ENCODE peak calls at places on chromosomes 1 and 21, in seven cellular contexts. F is neural crest cell, D is left ventricle myocardium inferior, K is body of pancreas, S is dorsolateral prefrontal cortex, E is fibroblast of lung, B is right lobe of liver. T is an unnamed sample.

GRCh38 chr1:38451541-38451993 is 405.0 kb upstream of the POU3F1 start:
- DNase-seq in F (no peak), K (no peak), S (peak), E (no peak), B (no peak), D (no peak), T (no peak)

GRCh38 chr1:108199231-108199657 is 899 bp downstream of the SLC25A24 start:
- DNase-seq in S (no peak), B (no peak), K (no peak), E (peak), F (no peak), D (no peak), T (peak)

GRCh38 chr21:39377444-39378050 is 28.7 kb upstream of the HMGN1 start:
- DNase-seq in F (no peak), K (no peak), S (no peak), B (no peak), D (no peak), E (no peak), T (no peak)

GRCh38 chr21:32253215-32253641 is 25.6 kb downstream of the MIS18A start:
- DNase-seq in F (no peak), S (no peak), E (peak), B (no peak), K (peak), D (peak), T (no peak)

GRCh38 chr1:113007706-113008364 is 51.8 kb upstream of the SLC16A1 start:
- DNase-seq in F (no peak), E (no peak), B (no peak), K (no peak), S (no peak), D (no peak), T (no peak)

GRCh38 chr1:51660570-51660969 is 43.7 kb downstream of the OSBPL9 start:
- DNase-seq in E (no peak), B (no peak), K (no peak), D (no peak), F (no peak), S (no peak), T (no peak)

GRCh38 chr1:17010601-17011438 is 908 bp downstream of the ATP13A2 start:
- DNase-seq in K (peak), D (peak), E (peak), B (peak), F (no peak), S (peak), T (peak)

GRCh38 chr1:233879841-233880240 is 24.6 kb upstream of the SLC35F3 start:
- DNase-seq in D (no peak), B (no peak), K (no peak), S (no peak), E (no peak), F (no peak), T (no peak)

GRCh38 chr1:205700865-205701401 is 20.6 kb upstream of the SLC45A3 start:
- DNase-seq in D (peak), K (no peak), E (no peak), B (no peak), S (no peak), F (no peak), T (no peak)

GRCh38 chr1:91645031-91645430 is 144.4 kb downstream of the CDC7 start:
- DNase-seq in D (no peak), B (no peak), F (no peak), S (no peak), K (no peak), E (no peak), T (no peak)

GRCh38 chr1:241375906-241376305 is 18.9 kb upstream of the RGS7 start:
- DNase-seq in S (no peak), B (no peak), K (no peak), F (no peak), D (no peak), E (peak), T (no peak)

GRCh38 chr1:114339379-114339778 is 171.6 kb downstream of the TRIM33 start:
- DNase-seq in D (no peak), F (no peak), B (no peak), K (no peak), E (no peak), S (no peak), T (no peak)

GRCh38 chr1:218837051-218837450 is 336.6 kb upstream of the LYPLAL1 start:
- DNase-seq in F (no peak), E (no peak), D (no peak), K (no peak), S (no peak), B (no peak), T (no peak)

GRCh38 chr1:43786975-43787374 is 79.6 kb downstream of the ST3GAL3 start:
- DNase-seq in F (no peak), D (no peak), K (no peak), B (peak), E (no peak), S (no peak), T (no peak)

GRCh38 chr21:27058673-27059365 is 91.9 kb upstream of the ADAMTS5 start:
- DNase-seq in F (no peak), E (peak), K (no peak), S (no peak), D (no peak), B (no peak), T (no peak)

GRCh38 chr1:22318279-22318983 is 133.2 kb upstream of the ZBTB40 start:
- DNase-seq in B (peak), S (no peak), E (no peak), F (peak), K (no peak), D (no peak), T (no peak)

GRCh38 chr1:77872645-77873044 is 15.8 kb upstream of the NEXN start:
- DNase-seq in E (no peak), K (no peak), D (no peak), B (no peak), F (no peak), S (no peak), T (no peak)

GRCh38 chr1:1087351-1088035 is 13.4 kb upstream of the RNF223 start:
- DNase-seq in E (no peak), K (no peak), D (no peak), F (no peak), S (no peak), B (no peak), T (no peak)

GRCh38 chr1:41843378-41843777 is 75.3 kb downstream of the HIVEP3 start:
- DNase-seq in K (no peak), S (no peak), E (peak), D (no peak), B (no peak), F (no peak), T (no peak)

GRCh38 chr1:97632776-97633175 is 288.1 kb downstream of the DPYD start:
- DNase-seq in S (no peak), B (no peak), D (no peak), E (peak), K (no peak), F (no peak), T (no peak)

GRCh38 chr1:9787702-9788101 is 36.1 kb downstream of the CLSTN1 start:
- DNase-seq in F (no peak), K (no peak), D (no peak), E (no peak), B (no peak), S (no peak), T (no peak)

GRCh38 chr1:32239335-32239734 is 7.7 kb upstream of the FAM167B start:
- DNase-seq in B (no peak), F (no peak), E (no peak), S (no peak), D (no peak), K (peak), T (no peak)

GRCh38 chr1:7539772-7540175 is 231.3 kb upstream of the VAMP3 start:
- DNase-seq in F (peak), D (no peak), B (no peak), S (no peak), E (no peak), K (peak), T (peak)

GRCh38 chr1:157925419-157926166 is 67.9 kb upstream of the KIRREL1 start:
- DNase-seq in K (no peak), D (no peak), E (no peak), B (no peak), F (no peak), S (no peak), T (no peak)

GRCh38 chr1:22806584-22806983 is 95.9 kb downstream of the EPHB2 start:
- DNase-seq in K (no peak), F (peak), S (peak), E (no peak), B (no peak), D (no peak), T (no peak)

GRCh38 chr1:53478186-53478585 is 19.0 kb downstream of the DMRTB1 start:
- DNase-seq in K (no peak), B (no peak), S (no peak), D (no peak), F (no peak), E (no peak), T (no peak)

GRCh38 chr1:168386949-168387586 is 106.4 kb downstream of the TBX19 start:
- DNase-seq in B (peak), E (no peak), K (peak), D (no peak), S (peak), F (no peak), T (peak)

GRCh38 chr1:18114726-18115410 is 7.3 kb downstream of the IGSF21 start:
- DNase-seq in E (no peak), K (no peak), F (no peak), D (no peak), B (no peak), S (no peak), T (no peak)

GRCh38 chr1:1157426-1157913 is 16.2 kb upstream of the TTLL10 start:
- DNase-seq in S (peak), F (peak), B (peak), K (peak), E (peak), D (peak), T (peak)

GRCh38 chr21:30257773-30258172 is 25.0 kb downstream of the KRTAP24-1 start:
- DNase-seq in D (no peak), K (no peak), S (no peak), E (peak), B (no peak), F (no peak), T (peak)

GRCh38 chr1:179177182-179177581 is 52.3 kb downstream of the ABL2 start:
- DNase-seq in K (no peak), S (no peak), D (no peak), E (peak), B (no peak), F (no peak), T (no peak)

GRCh38 chr1:228004887-228005462 is 1.8 kb upstream of the WNT3A start:
- DNase-seq in B (no peak), K (no peak), E (no peak), S (no peak), F (no peak), D (no peak), T (no peak)
- TF ChIP-seq CTCF in B (no peak), K (no peak), E (no peak), S (no peak), F (no peak), D (no peak), T (no peak)

GRCh38 chr1:203304391-203304918 is 864 bp upstream of the BTG2 start:
- DNase-seq in S (no peak), E (no peak), D (no peak), B (no peak), F (no peak), K (no peak), T (no peak)
- TF ChIP-seq CTCF in S (no peak), E (no peak), D (no peak), B (no peak), F (no peak), K (no peak), T (no peak)

DNA sequence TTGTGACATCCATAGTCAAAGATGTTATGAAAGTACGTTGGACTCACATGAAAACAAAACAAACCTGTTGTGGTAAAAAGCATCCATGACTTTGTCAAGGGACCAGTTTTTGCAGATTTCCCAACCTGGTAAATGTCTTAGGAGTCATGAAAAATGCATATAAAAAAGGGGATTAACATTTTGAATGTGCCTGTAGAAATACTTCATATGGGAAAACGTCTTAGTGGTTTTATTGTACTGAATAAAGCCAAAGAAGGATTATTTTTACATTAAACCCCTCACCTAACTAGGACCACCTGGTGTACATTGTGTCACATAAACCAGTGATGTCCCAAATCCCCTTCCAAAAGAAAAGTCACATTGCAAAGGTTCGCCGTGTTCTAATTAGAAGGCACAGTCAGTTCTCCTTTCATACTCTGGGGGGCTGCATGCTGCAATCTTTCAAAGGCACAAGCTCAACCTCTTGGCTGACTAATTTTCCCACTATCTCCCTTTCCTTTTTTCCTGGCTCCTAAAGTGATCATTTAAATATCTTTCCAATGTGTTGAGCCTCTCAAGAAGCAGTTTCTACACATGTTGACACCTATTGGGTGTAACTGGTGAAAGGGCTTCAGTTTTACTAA is 119.8 kb upstream of the SPAG17 start:
- DNase-seq in E (peak), D (no peak), B (no peak), K (no peak), F (no peak), S (no peak), T (no peak)
- TF ChIP-seq CTCF in E (peak), D (peak), B (peak), K (peak), F (peak), S (no peak), T (no peak)

DNA sequence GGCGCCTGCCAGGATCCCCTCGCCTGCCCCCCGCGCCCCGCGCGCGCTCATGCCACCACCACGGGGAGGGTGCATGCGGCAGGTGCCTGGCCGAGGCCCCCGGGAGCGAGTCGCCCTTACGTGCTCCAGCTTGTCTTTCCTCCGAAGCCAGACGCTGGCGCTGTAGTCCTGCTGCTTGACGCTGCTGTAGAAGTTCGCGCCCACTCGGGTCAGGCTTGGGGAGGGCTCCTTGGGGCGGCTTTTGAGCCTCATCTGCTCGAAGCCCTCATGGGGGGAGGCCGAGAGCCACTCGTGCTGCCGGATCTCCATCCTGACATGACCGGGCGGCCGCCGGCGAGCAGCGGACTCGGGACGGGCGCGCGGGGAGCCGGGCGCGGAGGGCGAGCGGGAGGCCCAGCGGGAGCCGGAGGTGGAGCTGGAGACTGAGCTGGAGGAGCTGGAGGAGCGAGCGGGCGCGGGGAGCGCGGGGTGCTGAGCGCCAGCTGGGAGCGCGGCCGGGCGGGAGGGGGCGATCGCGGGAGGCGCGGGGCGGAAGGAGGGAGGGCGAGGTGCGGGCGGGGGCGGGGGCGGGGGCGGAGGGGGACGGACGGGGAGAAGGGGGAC is 428 bp downstream of the PLD5 start:
- DNase-seq in F (peak), E (peak), K (peak), B (no peak), S (peak), D (peak), T (peak)
- TF ChIP-seq CTCF in F (no peak), E (no peak), K (no peak), B (no peak), S (no peak), D (no peak), T (no peak)

GRCh38 chr1:81023187-81023724 is 777.5 kb upstream of the ADGRL2 start:
- DNase-seq in F (no peak), E (no peak), S (no peak), D (no peak), K (no peak), B (no peak), T (no peak)

GRCh38 chr1:81020506-81020905 is 780.2 kb upstream of the ADGRL2 start:
- DNase-seq in B (no peak), E (no peak), D (no peak), F (no peak), S (no peak), K (no peak), T (no peak)

DNA sequence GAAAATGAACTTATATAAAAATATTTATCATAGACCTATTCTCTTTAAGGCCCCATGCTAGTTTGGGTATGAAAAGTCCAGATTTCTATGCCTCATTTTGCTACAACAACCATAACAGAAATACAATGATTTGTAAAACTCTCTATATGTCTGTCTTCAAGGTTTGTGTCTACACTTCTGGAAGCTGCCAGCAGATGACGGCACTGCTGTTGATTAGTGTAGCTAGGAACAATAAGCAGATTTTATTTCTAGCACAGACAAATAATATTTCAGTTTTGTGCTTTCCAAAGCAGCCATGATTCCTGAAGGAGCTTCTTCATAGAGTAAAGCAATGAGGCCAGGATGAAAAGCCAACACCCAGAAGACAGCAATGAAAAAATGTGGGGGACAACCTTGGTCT is 779.6 kb upstream of the ADGRL2 start:
- DNase-seq in F (no peak), S (no peak), E (peak), B (no peak), K (no peak), D (no peak), T (no peak)
- TF ChIP-seq CTCF in F (no peak), S (no peak), E (no peak), B (no peak), K (no peak), D (peak), T (no peak)

DNA sequence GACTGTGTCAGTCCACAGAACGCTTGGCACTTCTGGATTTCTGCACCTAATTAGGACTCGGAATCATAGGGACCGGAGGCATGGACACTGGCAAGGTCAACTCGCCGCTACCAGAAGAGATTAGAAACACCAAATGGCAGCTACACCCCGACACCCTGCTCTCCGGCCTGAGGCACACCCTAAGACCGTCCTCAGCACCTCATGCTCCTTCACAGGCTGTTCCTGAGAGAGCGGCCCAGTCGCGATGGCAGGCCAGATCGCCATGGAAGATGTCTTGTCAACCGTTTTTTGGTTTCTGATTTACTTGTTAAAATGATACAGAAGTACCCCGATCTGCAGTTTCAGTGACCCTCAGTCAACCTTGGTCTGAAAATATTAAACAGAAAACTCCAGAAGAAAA is 46.8 kb downstream of the NPHP4 start:
- DNase-seq in S (no peak), D (no peak), B (peak), F (no peak), E (no peak), K (no peak), T (no peak)
- TF ChIP-seq CTCF in S (no peak), D (no peak), B (no peak), F (no peak), E (no peak), K (no peak), T (no peak)

DNA sequence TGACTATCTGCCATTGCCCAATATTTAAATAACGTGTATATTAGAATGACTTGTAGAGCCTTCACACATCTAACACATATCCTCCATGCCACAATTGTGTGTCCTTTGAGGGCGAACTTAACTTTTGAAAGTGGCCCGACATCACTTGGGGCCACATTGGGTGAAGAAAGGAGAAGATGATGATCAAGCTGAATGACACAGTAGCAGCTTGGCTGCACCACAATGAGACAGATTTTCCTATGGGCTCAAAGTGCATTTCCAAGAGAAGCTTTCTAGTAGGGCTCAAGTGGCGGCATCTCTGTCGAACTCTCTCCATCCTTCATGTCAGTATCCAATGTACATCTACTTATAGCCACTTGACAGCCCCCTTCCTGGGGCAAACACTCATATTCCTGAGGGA is 3.7 kb upstream of the BGLAP start:
- DNase-seq in B (no peak), D (no peak), K (no peak), F (no peak), E (no peak), S (no peak), T (no peak)
- TF ChIP-seq CTCF in B (no peak), D (no peak), K (no peak), F (no peak), E (no peak), S (no peak), T (no peak)

DNA sequence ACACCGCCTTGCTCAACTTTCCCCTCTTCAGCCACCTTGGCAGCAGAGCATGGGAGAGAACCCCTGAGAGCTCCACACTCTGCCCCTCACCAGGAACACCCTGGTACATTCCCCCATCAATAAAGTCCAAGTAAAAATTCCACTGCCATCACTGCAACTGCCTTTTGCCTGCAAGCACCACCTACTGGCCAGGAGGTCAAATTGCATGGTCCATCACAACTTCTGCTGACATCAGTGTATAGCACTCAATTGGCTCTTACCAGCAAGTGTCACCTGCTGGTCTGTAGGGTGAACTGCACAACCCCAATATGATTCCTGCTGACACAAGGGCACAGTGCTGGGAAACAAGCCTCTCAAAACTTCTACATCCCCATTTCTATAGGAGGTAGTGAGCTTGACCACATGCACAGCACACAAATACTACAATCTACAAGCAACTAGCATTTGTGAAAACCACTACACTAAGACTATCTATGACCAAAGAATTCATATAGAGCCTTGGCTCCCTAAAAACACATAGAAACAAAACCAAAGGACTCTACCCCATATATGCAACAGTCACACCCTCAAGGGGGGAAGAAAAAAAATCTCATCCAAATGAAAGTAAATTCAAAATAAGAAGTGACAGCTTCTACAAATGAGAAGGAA is 69.2 kb downstream of the FASLG start:
- DNase-seq in K (no peak), B (no peak), E (peak), D (no peak), F (no peak), S (no peak), T (peak)
- TF ChIP-seq CTCF in K (peak), B (peak), E (peak), D (peak), F (peak), S (peak), T (peak)

T was measured in Calu3.